ENCODE peak calls at places on chromosome 4, in eight cellular contexts. One of them, this sample, is unnamed.
A peak's percentile ranks its signal among the peaks of the same experiment; 100 is the strongest.

GRCh38 chr4:109818268-109818667 is 2.7 kb downstream of the GAR1 start:
- DNase-seq in aorta: no peak
- DNase-seq in fibroblast of lung: no peak
- DNase-seq in CD8-positive, alpha-beta memory T cell: no peak
- DNase-seq in H9: no peak
- DNase-seq in substantia nigra: no peak
- DNase-seq in adrenal gland: no peak
- DNase-seq in prostate gland: no peak
- DNase-seq in this sample: no peak

GRCh38 chr4:113060853-113061252 is 11.4 kb downstream of the ANK2 start:
- DNase-seq in aorta: no peak
- DNase-seq in fibroblast of lung: no peak
- DNase-seq in CD8-positive, alpha-beta memory T cell: no peak
- DNase-seq in H9: no peak
- DNase-seq in substantia nigra: no peak
- DNase-seq in adrenal gland: no peak
- DNase-seq in prostate gland: no peak
- DNase-seq in this sample: no peak

GRCh38 chr4:118765399-118765798 is 70.5 kb downstream of the SEC24D start:
- DNase-seq in aorta: no peak
- DNase-seq in fibroblast of lung: peak; percentile 98
- DNase-seq in CD8-positive, alpha-beta memory T cell: no peak
- DNase-seq in H9: no peak
- DNase-seq in substantia nigra: no peak
- DNase-seq in adrenal gland: peak; percentile 43
- DNase-seq in prostate gland: peak; percentile 71
- DNase-seq in this sample: no peak

GRCh38 chr4:71814433-71814832 is 30.6 kb upstream of the GC start:
- DNase-seq in aorta: no peak
- DNase-seq in fibroblast of lung: no peak
- DNase-seq in CD8-positive, alpha-beta memory T cell: no peak
- DNase-seq in H9: peak; percentile 58
- DNase-seq in substantia nigra: no peak
- DNase-seq in adrenal gland: no peak
- DNase-seq in prostate gland: no peak
- DNase-seq in this sample: no peak

GRCh38 chr4:140955528-140956094 is 177.7 kb downstream of the RNF150 start:
- DNase-seq in aorta: no peak
- DNase-seq in fibroblast of lung: peak; percentile 11
- DNase-seq in CD8-positive, alpha-beta memory T cell: no peak
- DNase-seq in H9: no peak
- DNase-seq in substantia nigra: no peak
- DNase-seq in adrenal gland: no peak
- DNase-seq in prostate gland: no peak
- DNase-seq in this sample: no peak

GRCh38 chr4:86788826-86789225 is 60.4 kb downstream of the SLC10A6 start:
- DNase-seq in aorta: no peak
- DNase-seq in fibroblast of lung: no peak
- DNase-seq in CD8-positive, alpha-beta memory T cell: no peak
- DNase-seq in H9: no peak
- DNase-seq in substantia nigra: no peak
- DNase-seq in adrenal gland: no peak
- DNase-seq in prostate gland: no peak
- DNase-seq in this sample: no peak

GRCh38 chr4:52939739-52940138 is 77.6 kb downstream of the RASL11B start:
- DNase-seq in aorta: no peak
- DNase-seq in fibroblast of lung: no peak
- DNase-seq in CD8-positive, alpha-beta memory T cell: no peak
- DNase-seq in H9: no peak
- DNase-seq in substantia nigra: no peak
- DNase-seq in adrenal gland: no peak
- DNase-seq in prostate gland: no peak
- DNase-seq in this sample: no peak

GRCh38 chr4:98092833-98093439 is 50.3 kb downstream of the STPG2 start:
- DNase-seq in aorta: no peak
- DNase-seq in fibroblast of lung: peak; percentile 33
- DNase-seq in CD8-positive, alpha-beta memory T cell: no peak
- DNase-seq in H9: no peak
- DNase-seq in substantia nigra: no peak
- DNase-seq in adrenal gland: no peak
- DNase-seq in prostate gland: no peak
- DNase-seq in this sample: no peak

GRCh38 chr4:87268401-87268800 is 48.0 kb upstream of the KLHL8 start:
- DNase-seq in aorta: no peak
- DNase-seq in fibroblast of lung: no peak
- DNase-seq in CD8-positive, alpha-beta memory T cell: no peak
- DNase-seq in H9: no peak
- DNase-seq in substantia nigra: no peak
- DNase-seq in adrenal gland: no peak
- DNase-seq in prostate gland: no peak
- DNase-seq in this sample: no peak

GRCh38 chr4:120466429-120466828 is 399.8 kb upstream of the MAD2L1 start:
- DNase-seq in aorta: no peak
- DNase-seq in fibroblast of lung: no peak
- DNase-seq in CD8-positive, alpha-beta memory T cell: no peak
- DNase-seq in H9: peak; percentile 65
- DNase-seq in substantia nigra: no peak
- DNase-seq in adrenal gland: no peak
- DNase-seq in prostate gland: no peak
- DNase-seq in this sample: no peak

GRCh38 chr4:173990879-173991231 is 292.6 kb downstream of the FBXO8 start:
- DNase-seq in aorta: no peak
- DNase-seq in fibroblast of lung: peak; percentile 50
- DNase-seq in CD8-positive, alpha-beta memory T cell: no peak
- DNase-seq in H9: no peak
- DNase-seq in substantia nigra: no peak
- DNase-seq in adrenal gland: peak; percentile 11
- DNase-seq in prostate gland: no peak
- DNase-seq in this sample: no peak

GRCh38 chr4:4203688-4204400 is 22.9 kb downstream of the OTOP1 start:
- DNase-seq in aorta: no peak
- DNase-seq in fibroblast of lung: no peak
- DNase-seq in CD8-positive, alpha-beta memory T cell: no peak
- DNase-seq in H9: no peak
- DNase-seq in substantia nigra: no peak
- DNase-seq in adrenal gland: no peak
- DNase-seq in prostate gland: no peak
- DNase-seq in this sample: no peak

GRCh38 chr4:110514889-110515479 is 39.0 kb downstream of the ENPEP start:
- DNase-seq in aorta: no peak
- DNase-seq in fibroblast of lung: peak; percentile 52
- DNase-seq in CD8-positive, alpha-beta memory T cell: no peak
- DNase-seq in H9: no peak
- DNase-seq in substantia nigra: no peak
- DNase-seq in adrenal gland: no peak
- DNase-seq in prostate gland: no peak
- DNase-seq in this sample: no peak

GRCh38 chr4:162015090-162015489 is 148.7 kb downstream of the FSTL5 start:
- DNase-seq in aorta: no peak
- DNase-seq in fibroblast of lung: no peak
- DNase-seq in CD8-positive, alpha-beta memory T cell: no peak
- DNase-seq in H9: no peak
- DNase-seq in substantia nigra: no peak
- DNase-seq in adrenal gland: no peak
- DNase-seq in prostate gland: no peak
- DNase-seq in this sample: no peak

GRCh38 chr4:5757536-5757935 is 46.5 kb downstream of the EVC start:
- DNase-seq in aorta: no peak
- DNase-seq in fibroblast of lung: no peak
- DNase-seq in CD8-positive, alpha-beta memory T cell: no peak
- DNase-seq in H9: no peak
- DNase-seq in substantia nigra: no peak
- DNase-seq in adrenal gland: no peak
- DNase-seq in prostate gland: no peak
- DNase-seq in this sample: no peak

GRCh38 chr4:176193898-176194297 is 1.5 kb downstream of the SPATA4 start:
- DNase-seq in aorta: no peak
- DNase-seq in fibroblast of lung: peak; percentile 65
- DNase-seq in CD8-positive, alpha-beta memory T cell: no peak
- DNase-seq in H9: no peak
- DNase-seq in substantia nigra: no peak
- DNase-seq in adrenal gland: no peak
- DNase-seq in prostate gland: no peak
- DNase-seq in this sample: no peak

GRCh38 chr4:25303578-25303977 is 9.0 kb upstream of the ZCCHC4 start:
- DNase-seq in aorta: no peak
- DNase-seq in fibroblast of lung: no peak
- DNase-seq in CD8-positive, alpha-beta memory T cell: no peak
- DNase-seq in H9: no peak
- DNase-seq in substantia nigra: no peak
- DNase-seq in adrenal gland: no peak
- DNase-seq in prostate gland: no peak
- DNase-seq in this sample: no peak

GRCh38 chr4:119242417-119242816 is 29.9 kb downstream of the USP53 start:
- DNase-seq in aorta: no peak
- DNase-seq in fibroblast of lung: no peak
- DNase-seq in CD8-positive, alpha-beta memory T cell: no peak
- DNase-seq in H9: no peak
- DNase-seq in substantia nigra: no peak
- DNase-seq in adrenal gland: no peak
- DNase-seq in prostate gland: no peak
- DNase-seq in this sample: no peak

GRCh38 chr4:122930877-122931276 is 8.5 kb upstream of the NUDT6 start:
- DNase-seq in aorta: no peak
- DNase-seq in fibroblast of lung: peak; percentile 59
- DNase-seq in CD8-positive, alpha-beta memory T cell: no peak
- DNase-seq in H9: no peak
- DNase-seq in substantia nigra: no peak
- DNase-seq in adrenal gland: no peak
- DNase-seq in prostate gland: no peak
- DNase-seq in this sample: no peak

GRCh38 chr4:112514449-112515277 is 1.3 kb downstream of the NEUROG2 start:
- DNase-seq in aorta: no peak
- DNase-seq in fibroblast of lung: no peak
- DNase-seq in CD8-positive, alpha-beta memory T cell: no peak
- DNase-seq in H9: peak; percentile 59
- DNase-seq in substantia nigra: no peak
- DNase-seq in adrenal gland: no peak
- DNase-seq in prostate gland: no peak
- DNase-seq in this sample: no peak

GRCh38 chr4:121650741-121651140 is 46.0 kb downstream of the ANXA5 start:
- DNase-seq in aorta: no peak
- DNase-seq in fibroblast of lung: no peak
- DNase-seq in CD8-positive, alpha-beta memory T cell: no peak
- DNase-seq in H9: no peak
- DNase-seq in substantia nigra: no peak
- DNase-seq in adrenal gland: no peak
- DNase-seq in prostate gland: no peak
- DNase-seq in this sample: no peak

GRCh38 chr4:53120801-53121200 is 245.1 kb downstream of the SCFD2 start:
- DNase-seq in aorta: no peak
- DNase-seq in fibroblast of lung: no peak
- DNase-seq in CD8-positive, alpha-beta memory T cell: no peak
- DNase-seq in H9: no peak
- DNase-seq in substantia nigra: no peak
- DNase-seq in adrenal gland: peak; percentile 26
- DNase-seq in prostate gland: no peak
- DNase-seq in this sample: no peak

GRCh38 chr4:142452132-142452855 is 393.8 kb downstream of the INPP4B start:
- DNase-seq in aorta: no peak
- DNase-seq in fibroblast of lung: no peak
- DNase-seq in CD8-positive, alpha-beta memory T cell: no peak
- DNase-seq in H9: no peak
- DNase-seq in substantia nigra: no peak
- DNase-seq in adrenal gland: no peak
- DNase-seq in prostate gland: no peak
- DNase-seq in this sample: no peak

GRCh38 chr4:17771284-17771908 is 10.0 kb downstream of the FAM184B start:
- DNase-seq in aorta: no peak
- DNase-seq in fibroblast of lung: no peak
- DNase-seq in CD8-positive, alpha-beta memory T cell: no peak
- DNase-seq in H9: no peak
- DNase-seq in substantia nigra: no peak
- DNase-seq in adrenal gland: no peak
- DNase-seq in prostate gland: no peak
- DNase-seq in this sample: no peak

GRCh38 chr4:48409203-48409602 is 67.9 kb downstream of the SLAIN2 start:
- DNase-seq in aorta: no peak
- DNase-seq in fibroblast of lung: no peak
- DNase-seq in CD8-positive, alpha-beta memory T cell: no peak
- DNase-seq in H9: no peak
- DNase-seq in substantia nigra: no peak
- DNase-seq in adrenal gland: no peak
- DNase-seq in prostate gland: no peak
- DNase-seq in this sample: no peak

GRCh38 chr4:17276821-17277220 is 235.1 kb downstream of the QDPR start:
- DNase-seq in aorta: peak; percentile 67
- DNase-seq in fibroblast of lung: peak; percentile 32
- DNase-seq in CD8-positive, alpha-beta memory T cell: no peak
- DNase-seq in H9: no peak
- DNase-seq in substantia nigra: no peak
- DNase-seq in adrenal gland: no peak
- DNase-seq in prostate gland: no peak
- DNase-seq in this sample: no peak

GRCh38 chr4:3767569-3768288 is 1.5 kb downstream of the ADRA2C start:
- DNase-seq in aorta: no peak
- DNase-seq in fibroblast of lung: no peak
- DNase-seq in CD8-positive, alpha-beta memory T cell: no peak
- DNase-seq in H9: peak; percentile 80
- DNase-seq in substantia nigra: no peak
- DNase-seq in adrenal gland: peak; percentile 8
- DNase-seq in prostate gland: no peak
- DNase-seq in this sample: no peak

GRCh38 chr4:183504930-183505555 is at the start of gene ING2:
- DNase-seq in aorta: no peak
- DNase-seq in fibroblast of lung: no peak
- DNase-seq in CD8-positive, alpha-beta memory T cell: no peak
- DNase-seq in H9: no peak
- DNase-seq in substantia nigra: peak; percentile 94
- DNase-seq in adrenal gland: no peak
- DNase-seq in prostate gland: no peak
- DNase-seq in this sample: no peak
- H3K27ac ChIP-seq in aorta: peak within 1 kb of the TSS; percentile 59
- H3K27ac ChIP-seq in fibroblast of lung: peak within 1 kb of the TSS; percentile 95
- H3K27ac ChIP-seq in CD8-positive, alpha-beta memory T cell: peak within 1 kb of the TSS; percentile 97
- H3K27ac ChIP-seq in H9: peak within 1 kb of the TSS; percentile 6
- H3K27ac ChIP-seq in substantia nigra: peak within 1 kb of the TSS; percentile 98
- H3K27ac ChIP-seq in adrenal gland: peak within 1 kb of the TSS; percentile 99
- H3K27ac ChIP-seq in prostate gland: peak within 1 kb of the TSS; percentile 98
- H3K27ac ChIP-seq in this sample: peak within 1 kb of the TSS; percentile 88

GRCh38 chr4:158841540-158841939 is 72.7 kb downstream of the FNIP2 start:
- DNase-seq in aorta: no peak
- DNase-seq in fibroblast of lung: peak; percentile 34
- DNase-seq in CD8-positive, alpha-beta memory T cell: no peak
- DNase-seq in H9: no peak
- DNase-seq in substantia nigra: no peak
- DNase-seq in adrenal gland: peak; percentile 56
- DNase-seq in prostate gland: no peak
- DNase-seq in this sample: no peak
- H3K27ac ChIP-seq in aorta: no peak overlapping the region
- H3K27ac ChIP-seq in fibroblast of lung: no peak overlapping the region
- H3K27ac ChIP-seq in CD8-positive, alpha-beta memory T cell: no peak overlapping the region
- H3K27ac ChIP-seq in H9: no peak overlapping the region
- H3K27ac ChIP-seq in substantia nigra: no peak overlapping the region
- H3K27ac ChIP-seq in adrenal gland: no peak overlapping the region
- H3K27ac ChIP-seq in prostate gland: no peak overlapping the region
- H3K27ac ChIP-seq in this sample: no peak overlapping the region

GRCh38 chr4:31043382-31044062 is 323.4 kb downstream of the PCDH7 start:
- DNase-seq in aorta: no peak
- DNase-seq in fibroblast of lung: no peak
- DNase-seq in CD8-positive, alpha-beta memory T cell: no peak
- DNase-seq in H9: no peak
- DNase-seq in substantia nigra: no peak
- DNase-seq in adrenal gland: no peak
- DNase-seq in prostate gland: no peak
- DNase-seq in this sample: no peak
- H3K27ac ChIP-seq in aorta: no peak overlapping the region
- H3K27ac ChIP-seq in fibroblast of lung: no peak overlapping the region
- H3K27ac ChIP-seq in CD8-positive, alpha-beta memory T cell: no peak overlapping the region
- H3K27ac ChIP-seq in H9: no peak overlapping the region
- H3K27ac ChIP-seq in substantia nigra: no peak overlapping the region
- H3K27ac ChIP-seq in adrenal gland: no peak overlapping the region
- H3K27ac ChIP-seq in prostate gland: no peak overlapping the region
- H3K27ac ChIP-seq in this sample: no peak overlapping the region

GRCh38 chr4:10673817-10674369 is 10.7 kb downstream of the CLNK start:
- DNase-seq in aorta: no peak
- DNase-seq in fibroblast of lung: no peak
- DNase-seq in CD8-positive, alpha-beta memory T cell: no peak
- DNase-seq in H9: no peak
- DNase-seq in substantia nigra: no peak
- DNase-seq in adrenal gland: no peak
- DNase-seq in prostate gland: no peak
- DNase-seq in this sample: no peak
- H3K27ac ChIP-seq in aorta: no peak overlapping the region
- H3K27ac ChIP-seq in fibroblast of lung: no peak overlapping the region
- H3K27ac ChIP-seq in CD8-positive, alpha-beta memory T cell: no peak overlapping the region
- H3K27ac ChIP-seq in H9: no peak overlapping the region
- H3K27ac ChIP-seq in substantia nigra: no peak overlapping the region
- H3K27ac ChIP-seq in adrenal gland: no peak overlapping the region
- H3K27ac ChIP-seq in prostate gland: no peak overlapping the region
- H3K27ac ChIP-seq in this sample: no peak overlapping the region